ENCODE peak calls at places on chromosomes 13 and 19, in ten cellular contexts. One of them, this sample, is unnamed. For H3K9me3, the result is how much of the 10 kb centered on the place peaks cover.

GRCh38 chr13:46164661-46165060 is 17.3 kb downstream of the LCP1 start:
- DNase-seq in IMR-90: no peak
- DNase-seq in A549: no peak
- DNase-seq in adrenal gland: no peak
- DNase-seq in gastrocnemius medialis: no peak
- DNase-seq in uterus: no peak
- DNase-seq in stomach: no peak
- DNase-seq in ovary: no peak
- DNase-seq in endothelial cell of umbilical vein: no peak
- DNase-seq in Peyer's patch: no peak
- DNase-seq in this sample: no peak

GRCh38 chr13:98141938-98142426 is 912 bp upstream of the FARP1 start:
- DNase-seq in adrenal gland: peak
- DNase-seq in endothelial cell of umbilical vein: no peak
- DNase-seq in stomach: peak
- DNase-seq in A549: no peak
- DNase-seq in Peyer's patch: no peak
- DNase-seq in IMR-90: no peak
- DNase-seq in ovary: peak
- DNase-seq in gastrocnemius medialis: peak
- DNase-seq in uterus: no peak
- DNase-seq in this sample: peak

GRCh38 chr13:77338961-77339401 is 12.1 kb upstream of the MYCBP2 start:
- DNase-seq in uterus: no peak
- DNase-seq in IMR-90: no peak
- DNase-seq in adrenal gland: no peak
- DNase-seq in endothelial cell of umbilical vein: no peak
- DNase-seq in Peyer's patch: no peak
- DNase-seq in ovary: no peak
- DNase-seq in stomach: no peak
- DNase-seq in gastrocnemius medialis: no peak
- DNase-seq in A549: no peak
- DNase-seq in this sample: no peak

GRCh38 chr19:7742575-7742974 is 4.8 kb downstream of the CD209 start:
- DNase-seq in A549: no peak
- DNase-seq in endothelial cell of umbilical vein: no peak
- DNase-seq in Peyer's patch: no peak
- DNase-seq in uterus: no peak
- DNase-seq in adrenal gland: no peak
- DNase-seq in stomach: no peak
- DNase-seq in IMR-90: no peak
- DNase-seq in gastrocnemius medialis: no peak
- DNase-seq in ovary: peak
- DNase-seq in this sample: no peak

GRCh38 chr19:55369651-55370304 is 485 bp downstream of the IL11 start:
- DNase-seq in endothelial cell of umbilical vein: no peak
- DNase-seq in adrenal gland: no peak
- DNase-seq in A549: peak
- DNase-seq in stomach: no peak
- DNase-seq in uterus: no peak
- DNase-seq in ovary: no peak
- DNase-seq in Peyer's patch: no peak
- DNase-seq in gastrocnemius medialis: no peak
- DNase-seq in IMR-90: peak
- DNase-seq in this sample: peak

GRCh38 chr13:45119469-45119989 is 781 bp upstream of the GTF2F2 start:
- DNase-seq in gastrocnemius medialis: no peak
- DNase-seq in Peyer's patch: peak
- DNase-seq in stomach: no peak
- DNase-seq in uterus: no peak
- DNase-seq in endothelial cell of umbilical vein: no peak
- DNase-seq in IMR-90: peak
- DNase-seq in adrenal gland: peak
- DNase-seq in A549: no peak
- DNase-seq in ovary: no peak
- DNase-seq in this sample: peak

GRCh38 chr13:29774830-29775229 is 75.6 kb downstream of the UBL3 start:
- DNase-seq in endothelial cell of umbilical vein: no peak
- DNase-seq in stomach: no peak
- DNase-seq in adrenal gland: no peak
- DNase-seq in Peyer's patch: no peak
- DNase-seq in uterus: no peak
- DNase-seq in A549: no peak
- DNase-seq in ovary: no peak
- DNase-seq in IMR-90: no peak
- DNase-seq in gastrocnemius medialis: no peak
- DNase-seq in this sample: no peak

GRCh38 chr19:34217952-34218817 is 36.2 kb upstream of the GARRE1 start:
- DNase-seq in endothelial cell of umbilical vein: peak
- DNase-seq in A549: peak
- DNase-seq in stomach: peak
- DNase-seq in IMR-90: peak
- DNase-seq in ovary: no peak
- DNase-seq in uterus: peak
- DNase-seq in Peyer's patch: peak
- DNase-seq in gastrocnemius medialis: peak
- DNase-seq in adrenal gland: no peak
- DNase-seq in this sample: peak

GRCh38 chr19:6720369-6721112 is at the start of gene C3:
- DNase-seq in IMR-90: peak
- DNase-seq in adrenal gland: peak
- DNase-seq in endothelial cell of umbilical vein: no peak
- DNase-seq in stomach: peak
- DNase-seq in ovary: peak
- DNase-seq in gastrocnemius medialis: peak
- DNase-seq in uterus: peak
- DNase-seq in Peyer's patch: no peak
- DNase-seq in A549: peak
- DNase-seq in this sample: peak

GRCh38 chr13:34070544-34071303 is 252.8 kb downstream of the RFC3 start:
- DNase-seq in gastrocnemius medialis: no peak
- DNase-seq in ovary: no peak
- DNase-seq in uterus: no peak
- DNase-seq in Peyer's patch: no peak
- DNase-seq in IMR-90: no peak
- DNase-seq in A549: no peak
- DNase-seq in adrenal gland: no peak
- DNase-seq in stomach: no peak
- DNase-seq in endothelial cell of umbilical vein: no peak
- DNase-seq in this sample: no peak

GRCh38 chr13:30847697-30848307 is 58.3 kb upstream of the MEDAG start:
- DNase-seq in endothelial cell of umbilical vein: no peak
- DNase-seq in IMR-90: peak
- DNase-seq in Peyer's patch: no peak
- DNase-seq in adrenal gland: peak
- DNase-seq in ovary: no peak
- DNase-seq in stomach: no peak
- DNase-seq in gastrocnemius medialis: peak
- DNase-seq in uterus: peak
- DNase-seq in A549: no peak
- DNase-seq in this sample: no peak

GRCh38 chr13:110106726-110107125 is 200.2 kb downstream of the COL4A1 start:
- DNase-seq in A549: no peak
- DNase-seq in IMR-90: no peak
- DNase-seq in uterus: peak
- DNase-seq in endothelial cell of umbilical vein: no peak
- DNase-seq in stomach: no peak
- DNase-seq in ovary: peak
- DNase-seq in adrenal gland: peak
- DNase-seq in gastrocnemius medialis: peak
- DNase-seq in Peyer's patch: no peak
- DNase-seq in this sample: peak

GRCh38 chr19:18100710-18101109 is 3.1 kb downstream of the MAST3 start:
- DNase-seq in endothelial cell of umbilical vein: no peak
- DNase-seq in A549: no peak
- DNase-seq in adrenal gland: no peak
- DNase-seq in ovary: no peak
- DNase-seq in gastrocnemius medialis: no peak
- DNase-seq in uterus: no peak
- DNase-seq in Peyer's patch: no peak
- DNase-seq in stomach: no peak
- DNase-seq in IMR-90: no peak
- DNase-seq in this sample: peak

GRCh38 chr19:3065675-3066357 is 3.5 kb upstream of the TLE5 start:
- DNase-seq in ovary: no peak
- DNase-seq in gastrocnemius medialis: no peak
- DNase-seq in stomach: peak
- DNase-seq in endothelial cell of umbilical vein: no peak
- DNase-seq in Peyer's patch: peak
- DNase-seq in adrenal gland: no peak
- DNase-seq in uterus: no peak
- DNase-seq in A549: no peak
- DNase-seq in IMR-90: no peak
- DNase-seq in this sample: peak

GRCh38 chr19:3066482-3067049 is 4.3 kb upstream of the TLE5 start:
- DNase-seq in Peyer's patch: no peak
- DNase-seq in A549: no peak
- DNase-seq in stomach: no peak
- DNase-seq in endothelial cell of umbilical vein: no peak
- DNase-seq in gastrocnemius medialis: no peak
- DNase-seq in ovary: no peak
- DNase-seq in adrenal gland: no peak
- DNase-seq in IMR-90: no peak
- DNase-seq in uterus: no peak
- DNase-seq in this sample: no peak

GRCh38 chr19:3067549-3067948 is 5.3 kb upstream of the TLE5 start:
- DNase-seq in gastrocnemius medialis: no peak
- DNase-seq in adrenal gland: no peak
- DNase-seq in endothelial cell of umbilical vein: no peak
- DNase-seq in stomach: no peak
- DNase-seq in uterus: no peak
- DNase-seq in Peyer's patch: no peak
- DNase-seq in ovary: no peak
- DNase-seq in IMR-90: no peak
- DNase-seq in A549: no peak
- DNase-seq in this sample: no peak

GRCh38 chr19:3071764-3072163 is 9.5 kb upstream of the TLE5 start:
- DNase-seq in IMR-90: no peak
- DNase-seq in gastrocnemius medialis: no peak
- DNase-seq in A549: no peak
- DNase-seq in stomach: no peak
- DNase-seq in Peyer's patch: no peak
- DNase-seq in uterus: no peak
- DNase-seq in adrenal gland: no peak
- DNase-seq in endothelial cell of umbilical vein: no peak
- DNase-seq in ovary: no peak
- DNase-seq in this sample: no peak

GRCh38 chr19:3068071-3068470 is 5.8 kb upstream of the TLE5 start:
- DNase-seq in stomach: no peak
- DNase-seq in A549: no peak
- DNase-seq in ovary: no peak
- DNase-seq in IMR-90: no peak
- DNase-seq in uterus: no peak
- DNase-seq in Peyer's patch: no peak
- DNase-seq in endothelial cell of umbilical vein: no peak
- DNase-seq in gastrocnemius medialis: peak
- DNase-seq in adrenal gland: peak
- DNase-seq in this sample: no peak
- TF ChIP-seq POLR2A in stomach: no peak
- TF ChIP-seq POLR2A in A549: no peak
- TF ChIP-seq POLR2A in ovary: no peak
- TF ChIP-seq POLR2A in IMR-90: no peak
- TF ChIP-seq POLR2A in uterus: no peak
- TF ChIP-seq POLR2A in Peyer's patch: no peak
- TF ChIP-seq POLR2A in endothelial cell of umbilical vein: no peak
- TF ChIP-seq POLR2A in gastrocnemius medialis: peak
- TF ChIP-seq POLR2A in adrenal gland: no peak
- TF ChIP-seq POLR2A in this sample: no peak

GRCh38 chr19:12075538-12076139 is 11.1 kb downstream of the ZNF844 start:
- DNase-seq in A549: no peak
- DNase-seq in ovary: no peak
- DNase-seq in stomach: no peak
- DNase-seq in gastrocnemius medialis: no peak
- DNase-seq in adrenal gland: no peak
- DNase-seq in endothelial cell of umbilical vein: no peak
- DNase-seq in IMR-90: no peak
- DNase-seq in uterus: no peak
- DNase-seq in Peyer's patch: no peak
- DNase-seq in this sample: no peak
- H3K9me3 ChIP-seq in A549: under half
- H3K9me3 ChIP-seq in ovary: half or more
- H3K9me3 ChIP-seq in stomach: half or more
- H3K9me3 ChIP-seq in gastrocnemius medialis: under half
- H3K9me3 ChIP-seq in adrenal gland: half or more
- H3K9me3 ChIP-seq in endothelial cell of umbilical vein: under half
- H3K9me3 ChIP-seq in IMR-90: half or more
- H3K9me3 ChIP-seq in uterus: half or more
- H3K9me3 ChIP-seq in Peyer's patch: half or more
- H3K9me3 ChIP-seq in this sample: under half

DNA sequence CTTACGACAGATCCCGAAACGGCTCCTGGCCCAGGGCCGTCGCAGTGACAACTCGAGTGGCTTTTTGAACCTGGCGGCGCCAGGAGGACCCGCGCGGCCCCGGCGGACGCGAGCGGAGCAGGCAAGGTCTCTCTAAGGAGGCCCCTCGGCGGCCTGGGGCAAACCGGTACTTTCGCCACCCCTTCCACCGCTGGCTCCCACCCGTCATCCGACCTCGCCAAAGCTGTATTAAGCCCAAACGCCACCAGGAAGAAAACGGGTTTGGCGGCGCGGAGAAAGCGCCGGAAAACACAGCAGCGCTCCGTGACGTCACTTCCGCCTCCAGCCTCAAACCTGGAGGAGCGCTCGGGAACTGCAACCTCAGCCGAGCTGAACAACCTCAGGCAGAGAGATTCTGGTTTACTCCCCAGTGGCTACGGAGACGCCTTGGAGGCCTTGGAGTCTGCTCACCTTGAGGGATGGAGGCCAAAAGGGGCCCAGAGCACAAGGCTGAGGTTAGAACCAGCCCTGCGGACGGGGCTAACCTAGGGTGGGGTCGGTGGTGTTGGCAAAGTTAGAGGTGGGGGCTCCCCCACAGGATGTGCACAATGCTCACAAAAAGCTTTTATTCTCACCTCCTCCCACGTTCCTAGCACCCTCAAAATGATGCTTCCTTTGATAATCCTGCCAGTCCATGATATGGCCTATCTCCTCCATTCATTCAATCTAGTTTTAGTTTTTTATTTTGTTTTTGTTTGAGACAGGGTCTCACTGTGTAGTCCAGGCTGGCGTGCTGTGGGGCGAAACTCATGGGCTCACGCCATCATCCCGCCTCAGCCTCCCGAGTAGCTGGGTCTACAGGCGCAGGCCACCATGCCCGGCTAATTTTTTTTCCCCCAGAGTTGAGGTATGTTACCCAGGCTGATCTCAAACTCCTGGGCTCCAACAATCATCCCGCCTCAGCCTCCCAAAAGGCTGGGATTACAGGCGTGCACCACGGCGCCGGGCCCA is at the start of gene ZNF266:
- DNase-seq in gastrocnemius medialis: peak
- DNase-seq in ovary: peak
- DNase-seq in Peyer's patch: peak
- DNase-seq in uterus: peak
- DNase-seq in A549: peak
- DNase-seq in endothelial cell of umbilical vein: peak
- DNase-seq in IMR-90: peak
- DNase-seq in stomach: peak
- DNase-seq in adrenal gland: peak
- DNase-seq in this sample: peak
- TF ChIP-seq POLR2A in gastrocnemius medialis: no peak
- TF ChIP-seq POLR2A in ovary: no peak
- TF ChIP-seq POLR2A in Peyer's patch: peak
- TF ChIP-seq POLR2A in uterus: no peak
- TF ChIP-seq POLR2A in A549: no peak
- TF ChIP-seq POLR2A in endothelial cell of umbilical vein: no peak
- TF ChIP-seq POLR2A in IMR-90: peak
- TF ChIP-seq POLR2A in stomach: no peak
- TF ChIP-seq POLR2A in adrenal gland: no peak
- TF ChIP-seq POLR2A in this sample: no peak

GRCh38 chr19:53409505-53410204 is 14.7 kb downstream of the ZNF765 start:
- DNase-seq in uterus: no peak
- DNase-seq in endothelial cell of umbilical vein: no peak
- DNase-seq in ovary: no peak
- DNase-seq in IMR-90: no peak
- DNase-seq in A549: no peak
- DNase-seq in gastrocnemius medialis: no peak
- DNase-seq in Peyer's patch: no peak
- DNase-seq in stomach: no peak
- DNase-seq in adrenal gland: no peak
- DNase-seq in this sample: no peak
- H3K9me3 ChIP-seq in uterus: under half
- H3K9me3 ChIP-seq in endothelial cell of umbilical vein: under half
- H3K9me3 ChIP-seq in ovary: under half
- H3K9me3 ChIP-seq in IMR-90: half or more
- H3K9me3 ChIP-seq in A549: half or more
- H3K9me3 ChIP-seq in gastrocnemius medialis: under half
- H3K9me3 ChIP-seq in Peyer's patch: half or more
- H3K9me3 ChIP-seq in stomach: half or more
- H3K9me3 ChIP-seq in adrenal gland: under half
- H3K9me3 ChIP-seq in this sample: under half